ENCODE peak calls at places on chromosomes 5 and 9, in four cellular contexts. Z, H, G and C are unnamed samples.

GRCh38 chr9:77756449-77756848 is 108.3 kb upstream of the GNA14 start:
- DNase-seq in Z (no peak), H (no peak), G (no peak), C (no peak)

GRCh38 chr9:124766815-124767554 is 4.1 kb downstream of the NR6A1 start:
- DNase-seq in Z (no peak), H (no peak), G (peak; percentile 35), C (no peak)

GRCh38 chr5:1320436-1321344 is 24.2 kb downstream of the CLPTM1L start:
- DNase-seq in Z (peak; percentile 47), H (peak; percentile 35), G (no peak), C (no peak)

GRCh38 chr5:156051972-156052371 is 275.0 kb upstream of the SGCD start:
- DNase-seq in Z (no peak), H (no peak), G (no peak), C (no peak)

GRCh38 chr9:31715250-31715649 is 669.2 kb upstream of the ACO1 start:
- DNase-seq in Z (no peak), H (no peak), G (no peak), C (no peak)

GRCh38 chr9:134606951-134607733 is 34.5 kb upstream of the COL5A1 start:
- DNase-seq in Z (no peak), H (peak; percentile 40), G (peak; percentile 52), C (no peak)

GRCh38 chr9:124008307-124008854 is 3.2 kb upstream of the LHX2 start:
- DNase-seq in Z (no peak), H (no peak), G (no peak), C (peak; percentile 52)

GRCh38 chr9:121288874-121289553 is 21.1 kb downstream of the GSN start:
- DNase-seq in Z (peak; percentile 94), H (peak; percentile 90), G (peak; percentile 69), C (peak; percentile 78)

GRCh38 chr9:133490865-133491655 is 12.2 kb upstream of the SLC2A6 start:
- DNase-seq in Z (no peak), H (no peak), G (peak; percentile 22), C (no peak)

GRCh38 chr5:89878140-89878570 is 531.4 kb downstream of the CETN3 start:
- DNase-seq in Z (no peak), H (no peak), G (peak; percentile 80), C (peak; percentile 79)

GRCh38 chr5:53820802-53821171 is 260.3 kb downstream of the NDUFS4 start:
- DNase-seq in Z (no peak), H (no peak), G (no peak), C (peak; percentile 9)

GRCh38 chr9:16625831-16626230 is 244.6 kb downstream of the BNC2 start:
- DNase-seq in Z (no peak), H (no peak), G (no peak), C (no peak)

GRCh38 chr5:60844429-60844890 is 391 bp upstream of the ELOVL7 start:
- DNase-seq in Z (no peak), H (no peak), G (peak; percentile 20), C (peak; percentile 63)

GRCh38 chr5:24606974-24607373 is 37.8 kb downstream of the CDH10 start:
- DNase-seq in Z (no peak), H (no peak), G (peak; percentile 59), C (no peak)

GRCh38 chr9:13022756-13023155 is 247.9 kb downstream of the LURAP1L start:
- DNase-seq in Z (no peak), H (no peak), G (no peak), C (peak; percentile 21)

GRCh38 chr5:59813761-59814562 is 79.6 kb downstream of the PDE4D start:
- DNase-seq in Z (no peak), H (no peak), G (peak; percentile 72), C (peak; percentile 72)

GRCh38 chr9:2053883-2054845 is 39.0 kb downstream of the SMARCA2 start:
- DNase-seq in Z (peak; percentile 80), H (no peak), G (peak; percentile 5), C (no peak)

GRCh38 chr5:172113036-172113435 is 75.0 kb downstream of the STK10 start:
- DNase-seq in Z (no peak), H (no peak), G (no peak), C (no peak)

GRCh38 chr9:91800473-91800872 is 149.6 kb downstream of the ROR2 start:
- DNase-seq in Z (peak; percentile 58), H (no peak), G (no peak), C (no peak)

GRCh38 chr5:56011835-56012234 is 17.1 kb upstream of the IL6ST start:
- DNase-seq in Z (no peak), H (no peak), G (no peak), C (peak; percentile 93)

GRCh38 chr5:45408067-45408466 is 288.1 kb downstream of the HCN1 start:
- DNase-seq in Z (no peak), H (no peak), G (no peak), C (no peak)

GRCh38 chr5:137666109-137666850 is 69.6 kb downstream of the KLHL3 start:
- DNase-seq in Z (no peak), H (no peak), G (no peak), C (peak; percentile 6)

GRCh38 chr5:128854931-128855330 is 110.4 kb upstream of the SLC27A6 start:
- DNase-seq in Z (no peak), H (no peak), G (no peak), C (no peak)

GRCh38 chr9:134227451-134228411 is 63.4 kb upstream of the RNU6ATAC start:
- DNase-seq in Z (no peak), H (no peak), G (no peak), C (no peak)

GRCh38 chr5:51387854-51388320 is 4.6 kb downstream of the ISL1 start:
- DNase-seq in Z (no peak), H (no peak), G (no peak), C (no peak)

GRCh38 chr5:174533127-174533453 is 191.3 kb upstream of the MSX2 start:
- DNase-seq in Z (no peak), H (no peak), G (peak; percentile 36), C (peak; percentile 30)

GRCh38 chr5:106521701-106522100 is 1149.0 kb downstream of the EFNA5 start:
- DNase-seq in Z (no peak), H (no peak), G (peak; percentile 49), C (peak; percentile 89)

GRCh38 chr5:149049371-149049781 is 13.5 kb downstream of the SH3TC2 start:
- DNase-seq in Z (no peak), H (no peak), G (no peak), C (peak; percentile 39)

GRCh38 chr5:135025730-135026644 is 8.0 kb downstream of the PITX1 start:
- DNase-seq in Z (no peak), H (no peak), G (no peak), C (no peak)

GRCh38 chr5:77437194-77437593 is 54.9 kb downstream of the WDR41 start:
- DNase-seq in Z (no peak), H (no peak), G (no peak), C (no peak)

GRCh38 chr5:96404191-96404867 is 28.7 kb downstream of the PCSK1 start:
- DNase-seq in Z (no peak), H (no peak), G (no peak), C (no peak)

GRCh38 chr9:75358837-75359236 is 270.5 kb downstream of the OSTF1 start:
- DNase-seq in Z (no peak), H (no peak), G (no peak), C (no peak)

DNA sequence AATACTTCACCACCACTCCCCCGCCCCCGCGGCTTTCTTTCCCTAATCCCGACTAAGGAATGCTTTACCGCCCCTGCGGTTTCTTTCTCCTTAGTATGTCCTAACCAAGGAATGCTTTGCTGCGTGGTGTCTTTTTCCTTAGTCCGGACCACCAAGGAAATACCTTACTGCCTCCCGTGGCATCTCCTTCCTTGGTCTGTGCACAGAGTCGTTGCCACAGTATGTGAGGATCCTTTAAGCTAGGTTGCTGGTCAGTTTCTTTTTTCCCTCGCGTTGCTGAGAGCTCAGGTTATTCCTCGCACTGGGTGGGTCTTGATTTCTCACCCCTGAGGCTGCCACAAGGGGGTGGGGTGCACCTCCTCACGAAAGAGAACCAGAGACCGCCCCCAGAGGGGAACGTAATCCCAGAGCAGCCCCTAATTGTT is 309.4 kb downstream of the NR3C1 start:
- DNase-seq in Z (no peak), H (no peak), G (no peak), C (peak; percentile 58)
- H3K4me3 ChIP-seq in Z (peak overlapping the region; percentile 22), H (peak overlapping the region; percentile 60), G (no peak overlapping the region), C (no peak overlapping the region)

GRCh38 chr9:95494022-95494415 is 22.8 kb downstream of the PTCH1 start:
- DNase-seq in Z (no peak), H (no peak), G (no peak), C (no peak)
- H3K4me3 ChIP-seq in Z (peak overlapping the region; percentile 8), H (no peak overlapping the region), G (no peak overlapping the region), C (no peak overlapping the region)

DNA sequence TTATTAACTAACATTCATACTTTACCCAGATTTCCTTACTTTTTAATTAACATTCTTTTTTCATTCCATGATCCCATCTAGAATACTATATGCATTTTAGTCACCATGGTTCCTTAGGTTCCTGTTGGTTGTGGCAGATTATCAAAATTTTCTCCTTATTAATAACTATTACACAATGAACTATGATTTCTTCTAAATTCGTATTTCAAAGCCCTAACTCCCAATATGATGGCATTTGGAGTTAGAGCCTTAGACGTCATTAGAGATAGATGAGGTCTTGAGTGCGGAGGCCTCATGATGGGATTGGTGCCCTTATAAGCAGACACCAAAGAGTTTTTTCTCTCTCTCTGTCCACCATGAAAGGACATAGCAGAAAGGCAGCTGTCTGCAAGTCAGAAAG is 485.4 kb downstream of the TLR4 start:
- DNase-seq in Z (no peak), H (no peak), G (no peak), C (no peak)
- H3K4me3 ChIP-seq in Z (no peak overlapping the region), H (no peak overlapping the region), G (no peak overlapping the region), C (no peak overlapping the region)

DNA sequence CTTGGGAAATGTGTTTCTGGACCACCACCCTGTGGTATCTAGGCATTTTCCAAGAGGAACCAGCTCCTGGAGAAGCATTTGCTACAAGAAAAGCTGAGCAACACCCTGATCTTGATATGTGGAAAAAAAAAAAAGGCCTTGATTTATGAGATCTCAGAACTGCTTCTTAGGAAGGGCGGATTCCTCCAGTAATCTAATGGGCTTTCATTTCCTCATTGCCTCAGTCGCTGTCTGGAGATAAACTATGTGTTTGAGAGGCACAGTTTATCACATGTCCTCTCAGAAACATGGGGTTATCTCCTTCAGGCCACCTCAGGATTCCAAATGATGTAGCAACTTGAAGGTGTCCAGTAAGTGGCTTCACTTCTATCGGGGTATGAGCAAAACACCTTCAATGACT is 56.5 kb upstream of the ZNF622 start:
- DNase-seq in Z (no peak), H (no peak), G (no peak), C (no peak)
- H3K4me3 ChIP-seq in Z (no peak overlapping the region), H (no peak overlapping the region), G (no peak overlapping the region), C (no peak overlapping the region)

GRCh38 chr5:37834542-37835399 is 5.1 kb downstream of the GDNF start:
- DNase-seq in Z (peak; percentile 74), H (no peak), G (no peak), C (no peak)
- H3K4me3 ChIP-seq in Z (peak overlapping the region; percentile 78), H (peak overlapping the region; percentile 41), G (no peak overlapping the region), C (no peak overlapping the region)

DNA sequence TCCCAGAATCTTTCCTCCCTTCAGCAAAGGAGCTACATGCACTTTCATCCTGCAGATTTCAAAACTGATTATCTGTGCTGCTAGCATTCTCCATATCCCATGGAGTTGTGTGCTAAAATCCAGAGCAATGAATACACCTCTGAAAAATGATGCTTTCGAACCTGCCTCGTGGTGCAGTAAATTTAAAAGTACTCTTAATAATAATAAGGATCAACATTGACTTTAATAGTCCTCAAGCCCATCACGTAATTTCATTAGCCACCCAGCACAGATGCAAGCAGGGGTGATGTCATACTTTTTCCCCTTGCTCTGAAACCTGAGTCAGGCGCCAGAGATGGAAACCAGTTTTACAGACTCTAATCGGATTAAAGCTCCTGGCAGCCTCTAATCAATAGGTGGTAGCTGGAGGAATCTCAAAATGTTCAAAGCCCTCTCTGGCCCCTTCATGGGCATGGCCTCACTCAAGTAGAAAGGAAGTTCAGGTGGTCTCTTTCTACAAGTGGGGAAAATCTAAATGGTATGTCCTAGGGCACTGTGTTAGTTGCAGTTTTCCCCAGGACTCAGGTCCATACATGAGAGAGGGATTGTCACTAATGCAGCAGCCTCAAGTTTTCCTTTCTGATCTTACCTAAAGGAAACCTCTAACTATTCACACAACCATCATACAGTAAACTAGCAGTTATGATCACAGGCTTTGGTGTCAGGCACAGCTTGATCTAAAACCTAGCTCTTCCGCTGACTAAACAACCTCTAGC is 221.5 kb upstream of the SLC30A5 start:
- DNase-seq in Z (no peak), H (no peak), G (peak; percentile 48), C (peak; percentile 21)
- H3K4me3 ChIP-seq in Z (no peak overlapping the region), H (no peak overlapping the region), G (no peak overlapping the region), C (no peak overlapping the region)